ENCODE peak calls at places on chromosomes 2 and 18, in seven cellular contexts. A is HCT116, O is spleen, C is transverse colon, G is GM23338, H is HepG2, F is breast epithelium. N is an unnamed sample.

GRCh38 chr18:48139427-48140347 is 209.2 kb upstream of the SMAD2 start:
- DNase-seq in A (no peak), O (peak; percentile 71), C (peak; percentile 93), G (peak; percentile 5), H (no peak), F (peak; percentile 65), N (no peak)

GRCh38 chr2:229033816-229034215 is 237.3 kb downstream of the PID1 start:
- DNase-seq in A (no peak), O (no peak), C (no peak), G (no peak), H (no peak), F (no peak), N (no peak)

GRCh38 chr2:28588231-28588725 is 92.4 kb downstream of the PLB1 start:
- DNase-seq in A (no peak), O (peak; percentile 56), C (no peak), G (no peak), H (no peak), F (no peak), N (no peak)

GRCh38 chr2:223357076-223357475 is 245.1 kb downstream of the SCG2 start:
- DNase-seq in A (no peak), O (no peak), C (no peak), G (no peak), H (no peak), F (no peak), N (no peak)

GRCh38 chr2:187011206-187011605 is 162.2 kb upstream of the ZSWIM2 start:
- DNase-seq in A (no peak), O (no peak), C (no peak), G (no peak), H (no peak), F (no peak), N (no peak)

GRCh38 chr2:109143214-109144187 is 14.5 kb downstream of the SH3RF3 start:
- DNase-seq in A (no peak), O (no peak), C (no peak), G (no peak), H (no peak), F (no peak), N (no peak)

GRCh38 chr2:38375711-38376345 is 1.2 kb downstream of the ATL2 start:
- DNase-seq in A (no peak), O (no peak), C (no peak), G (peak; percentile 72), H (no peak), F (no peak), N (no peak)

GRCh38 chr2:130727286-130727924 is 1.5 kb upstream of the GPR148 start:
- DNase-seq in A (peak; percentile 52), O (peak; percentile 92), C (peak; percentile 83), G (peak; percentile 92), H (no peak), F (peak; percentile 73), N (no peak)

GRCh38 chr18:80147418-80148315 is 38.6 kb downstream of the ADNP2 start:
- DNase-seq in A (no peak), O (peak; percentile 91), C (peak; percentile 88), G (peak; percentile 84), H (peak; percentile 77), F (peak; percentile 78), N (peak; percentile 84)

GRCh38 chr2:108612514-108613183 is 78.4 kb downstream of the LIMS1 start:
- DNase-seq in A (no peak), O (peak; percentile 83), C (peak; percentile 63), G (no peak), H (no peak), F (no peak), N (no peak)

GRCh38 chr2:38074047-38074774 is 1.7 kb downstream of the CYP1B1 start:
- DNase-seq in A (no peak), O (peak; percentile 80), C (no peak), G (peak; percentile 60), H (no peak), F (no peak), N (no peak)

GRCh38 chr2:98912957-98913915 is 22.8 kb downstream of the CRACDL start:
- DNase-seq in A (no peak), O (peak; percentile 59), C (no peak), G (no peak), H (no peak), F (no peak), N (no peak)

GRCh38 chr2:183172220-183172887 is 48.1 kb downstream of the NUP35 start:
- DNase-seq in A (no peak), O (no peak), C (no peak), G (peak; percentile 61), H (no peak), F (no peak), N (no peak)

GRCh38 chr2:161119483-161119882 is 40.7 kb upstream of the TANK start:
- DNase-seq in A (no peak), O (no peak), C (no peak), G (no peak), H (no peak), F (no peak), N (no peak)

GRCh38 chr2:5123597-5124196 is 568.5 kb upstream of the SOX11 start:
- DNase-seq in A (no peak), O (no peak), C (no peak), G (no peak), H (no peak), F (no peak), N (no peak)

GRCh38 chr2:64721326-64721633 is 67.6 kb upstream of the SERTAD2 start:
- DNase-seq in A (no peak), O (no peak), C (no peak), G (no peak), H (no peak), F (no peak), N (no peak)

GRCh38 chr18:23844991-23845680 is 155.9 kb downstream of the LAMA3 start:
- DNase-seq in A (no peak), O (no peak), C (no peak), G (peak; percentile 67), H (no peak), F (no peak), N (no peak)

GRCh38 chr2:165691615-165692014 is 102.4 kb downstream of the GALNT3 start:
- DNase-seq in A (no peak), O (no peak), C (no peak), G (peak; percentile 82), H (no peak), F (no peak), N (no peak)

GRCh38 chr2:127107622-127107999 is 657 bp upstream of the BIN1 start:
- DNase-seq in A (peak; percentile 33), O (no peak), C (peak; percentile 26), G (peak; percentile 63), H (no peak), F (peak; percentile 39), N (no peak)

GRCh38 chr2:50049237-50049636 is 894.9 kb upstream of the FSHR start:
- DNase-seq in A (no peak), O (no peak), C (no peak), G (no peak), H (no peak), F (no peak), N (no peak)

DNA sequence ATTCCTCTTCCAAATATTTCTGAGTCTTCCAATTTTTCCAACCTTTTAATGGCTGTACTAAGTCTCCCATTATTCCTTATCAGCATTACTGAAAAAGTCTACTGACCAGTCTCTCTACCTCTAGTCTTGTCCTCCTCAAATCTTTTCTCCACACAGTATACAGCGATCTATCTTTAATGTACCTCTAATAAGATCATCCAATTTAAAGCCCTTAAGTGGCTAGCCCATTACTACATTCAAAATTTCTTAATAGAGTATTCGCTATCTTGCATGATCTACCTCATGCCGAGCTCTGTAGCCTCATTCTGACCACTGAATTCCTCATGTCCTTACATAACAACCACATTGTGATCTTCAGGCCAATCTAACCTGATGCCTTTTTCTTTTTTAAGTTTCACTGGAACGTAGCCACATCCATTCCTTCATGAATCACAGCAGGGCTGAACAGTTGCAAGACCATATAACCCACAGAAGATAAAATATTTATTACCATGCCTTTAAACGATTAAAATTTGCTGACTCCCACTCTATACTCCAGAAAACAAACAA is 57.9 kb downstream of the SLC66A3 start:
- DNase-seq in A (no peak), O (no peak), C (no peak), G (no peak), H (no peak), F (no peak), N (no peak)
- H3K36me3 ChIP-seq in A (peaks cover 24% of the 10 kb centered on the region), O (peaks cover 100% of the 10 kb centered on the region), C (peaks cover 52% of the 10 kb centered on the region), G (peaks cover 13% of the 10 kb centered on the region), H (peaks cover 94% of the 10 kb centered on the region), F (peaks cover 4% of the 10 kb centered on the region), N (peaks cover 36% of the 10 kb centered on the region)

DNA sequence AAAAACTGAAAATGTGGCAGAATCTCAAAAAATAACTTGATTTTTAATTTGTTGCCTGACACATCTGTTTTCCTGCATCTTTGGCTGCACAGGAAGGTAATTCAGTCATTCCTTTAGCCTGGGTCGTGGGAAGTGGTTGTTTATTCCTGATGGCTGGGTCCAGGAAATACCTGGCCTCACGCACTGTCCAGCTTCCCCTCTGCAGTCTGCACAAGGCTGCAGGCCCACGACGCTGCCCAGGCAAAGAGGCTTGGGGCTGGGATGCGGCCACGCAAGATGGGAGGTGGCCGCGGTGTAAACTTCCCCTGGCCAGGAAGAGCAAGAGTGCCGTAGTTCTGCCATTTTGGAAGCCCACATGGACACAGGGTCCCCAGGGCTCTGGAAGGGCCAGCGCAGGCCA is 28.2 kb downstream of the TSHZ1 start:
- DNase-seq in A (no peak), O (no peak), C (no peak), G (no peak), H (no peak), F (no peak), N (no peak)
- TF ChIP-seq CTCF in A (no peak), O (no peak), C (no peak), G (no peak), H (no peak), F (no peak), N (no peak)

DNA sequence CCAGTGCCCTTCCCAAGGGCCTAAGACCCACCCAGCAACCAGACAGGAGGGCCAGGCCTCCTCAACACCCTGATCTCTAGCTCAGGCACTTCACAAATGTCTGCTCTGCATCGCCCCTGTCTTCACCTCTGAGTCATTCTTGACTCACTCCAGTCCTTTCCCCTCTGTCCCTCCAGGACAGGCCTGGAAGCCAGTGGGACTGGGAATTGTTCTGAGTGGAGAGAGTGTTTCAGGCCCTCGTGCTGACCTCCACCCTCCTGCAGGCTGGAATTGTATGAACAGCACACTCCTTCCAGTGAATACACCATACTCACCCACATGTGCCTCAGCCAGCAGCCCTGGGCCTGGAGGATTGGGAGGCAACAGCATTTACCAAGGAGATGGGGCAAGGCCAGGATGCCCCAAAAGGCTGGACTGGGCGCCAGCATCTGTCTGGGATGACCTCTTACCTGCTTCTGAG is 304.2 kb downstream of the CYP26B1 start:
- DNase-seq in A (peak; percentile 15), O (peak; percentile 32), C (no peak), G (no peak), H (no peak), F (no peak), N (no peak)
- TF ChIP-seq POLR2AphosphoS5 in A (no peak), O (no peak), C (no peak), G (no peak), H (no peak), F (no peak), N (no peak)

GRCh38 chr18:9521770-9522169 is 46.5 kb downstream of the RALBP1 start:
- DNase-seq in A (no peak), O (no peak), C (peak; percentile 39), G (no peak), H (peak; percentile 42), F (no peak), N (no peak)

GRCh38 chr18:9531791-9532410 is 56.6 kb downstream of the RALBP1 start:
- DNase-seq in A (no peak), O (no peak), C (no peak), G (no peak), H (no peak), F (no peak), N (no peak)

GRCh38 chr18:9522952-9523351 is 47.6 kb downstream of the RALBP1 start:
- DNase-seq in A (no peak), O (no peak), C (no peak), G (no peak), H (no peak), F (no peak), N (no peak)

GRCh38 chr18:9530226-9531009 is 55.1 kb downstream of the RALBP1 start:
- DNase-seq in A (no peak), O (no peak), C (no peak), G (no peak), H (no peak), F (no peak), N (no peak)

GRCh38 chr18:9526458-9526857 is 51.1 kb downstream of the RALBP1 start:
- DNase-seq in A (no peak), O (no peak), C (no peak), G (no peak), H (no peak), F (no peak), N (no peak)
- H3K36me3 ChIP-seq in A (peaks cover 6% of the 10 kb centered on the region), O (peaks cover 100% of the 10 kb centered on the region), C (peaks cover 7% of the 10 kb centered on the region), G (peaks cover 20% of the 10 kb centered on the region), H (peaks cover 19% of the 10 kb centered on the region), F (peaks cover 7% of the 10 kb centered on the region), N (no peaks in the 10 kb centered on the region)